ENCODE peak calls at places on chromosomes 7 and 10, in nine cellular contexts. K is central memory CD4-positive, alpha-beta T cell; Y is NCI-H82; G is cardiac muscle cell; O is PC-3; X is T-cell; N is activated CD4-positive, alpha-beta T cell treated with anti-CD3 and anti-CD28 coated beads, Interleukin-2, amount 50 U/mL, for 4 hours; L is SW480; C is GM04503. S is an unnamed sample.

GRCh38 chr10:114387784-114388183 is 16.5 kb downstream of the AFAP1L2 start:
- DNase-seq in K (no peak), Y (no peak), G (no peak), O (no peak), X (no peak), N (no peak), L (no peak), C (no peak), S (no peak)

GRCh38 chr10:69749180-69750010 is 52.3 kb upstream of the COL13A1 start:
- DNase-seq in K (no peak), Y (no peak), G (no peak), O (no peak), X (no peak), N (no peak), L (no peak), C (no peak), S (no peak)

GRCh38 chr10:13003004-13003403 is 1.5 kb upstream of the CCDC3 start:
- DNase-seq in K (no peak), Y (no peak), G (no peak), O (peak; percentile 46), X (no peak), N (no peak), L (no peak), C (no peak), S (no peak)

GRCh38 chr10:103265712-103266329 is 11.1 kb upstream of the INA start:
- DNase-seq in K (no peak), Y (no peak), G (peak; percentile 91), O (peak; percentile 63), X (peak; percentile 14), N (peak; percentile 12), L (peak; percentile 17), C (no peak), S (peak; percentile 18)

GRCh38 chr7:116579835-116580234 is 55.0 kb downstream of the CAV1 start:
- DNase-seq in K (no peak), Y (no peak), G (no peak), O (no peak), X (no peak), N (no peak), L (no peak), C (no peak), S (no peak)

GRCh38 chr10:9012312-9012711 is 957.8 kb downstream of the GATA3 start:
- DNase-seq in K (no peak), Y (no peak), G (no peak), O (no peak), X (no peak), N (no peak), L (no peak), C (no peak), S (no peak)

GRCh38 chr10:61894150-61894549 is 7.3 kb upstream of the ARID5B start:
- DNase-seq in K (no peak), Y (no peak), G (no peak), O (no peak), X (no peak), N (no peak), L (no peak), C (no peak), S (no peak)

GRCh38 chr7:146175716-146176115 is 59.1 kb downstream of the CNTNAP2 start:
- DNase-seq in K (no peak), Y (no peak), G (no peak), O (peak; percentile 18), X (no peak), N (no peak), L (no peak), C (no peak), S (no peak)

GRCh38 chr7:20329389-20330175 is 1.1 kb upstream of the ITGB8 start:
- DNase-seq in K (no peak), Y (peak; percentile 85), G (peak; percentile 71), O (peak; percentile 90), X (no peak), N (no peak), L (peak; percentile 96), C (peak; percentile 40), S (no peak)

GRCh38 chr7:127154958-127155357 is 97.8 kb downstream of the GRM8 start:
- DNase-seq in K (no peak), Y (no peak), G (no peak), O (no peak), X (no peak), N (no peak), L (no peak), C (no peak), S (no peak)

GRCh38 chr7:39811161-39811614 is 138.9 kb upstream of the CDK13 start:
- DNase-seq in K (no peak), Y (peak; percentile 79), G (no peak), O (peak; percentile 56), X (no peak), N (no peak), L (peak; percentile 41), C (peak; percentile 9), S (no peak)

GRCh38 chr10:120506674-120507073 is 49.6 kb downstream of the PLPP4 start:
- DNase-seq in K (no peak), Y (no peak), G (no peak), O (no peak), X (no peak), N (no peak), L (no peak), C (peak; percentile 78), S (no peak)

GRCh38 chr10:62327897-62328296 is 46.3 kb upstream of the ZNF365 start:
- DNase-seq in K (no peak), Y (no peak), G (no peak), O (no peak), X (no peak), N (no peak), L (no peak), C (peak; percentile 34), S (no peak)

GRCh38 chr10:79090134-79090803 is 21.5 kb downstream of the ZMIZ1 start:
- DNase-seq in K (no peak), Y (peak; percentile 35), G (no peak), O (peak; percentile 53), X (no peak), N (no peak), L (no peak), C (no peak), S (no peak)

GRCh38 chr7:37035631-37036030 is 311.3 kb upstream of the AOAH start:
- DNase-seq in K (no peak), Y (no peak), G (no peak), O (no peak), X (no peak), N (no peak), L (no peak), C (no peak), S (no peak)

GRCh38 chr10:112957589-112958202 is 7.6 kb downstream of the TCF7L2 start:
- DNase-seq in K (no peak), Y (no peak), G (no peak), O (no peak), X (no peak), N (no peak), L (no peak), C (no peak), S (no peak)

GRCh38 chr7:151872531-151873401 is 4.1 kb downstream of the PRKAG2 start:
- DNase-seq in K (no peak), Y (no peak), G (no peak), O (no peak), X (no peak), N (no peak), L (no peak), C (no peak), S (no peak)

GRCh38 chr7:48637382-48637781 is 287.0 kb upstream of the CDC14C start:
- DNase-seq in K (no peak), Y (no peak), G (no peak), O (peak; percentile 86), X (no peak), N (no peak), L (peak; percentile 85), C (no peak), S (no peak)

GRCh38 chr7:130490888-130491771 is 755 bp upstream of the MEST start:
- DNase-seq in K (no peak), Y (no peak), G (peak; percentile 49), O (no peak), X (peak; percentile 8), N (peak; percentile 8), L (no peak), C (no peak), S (peak; percentile 63)

GRCh38 chr10:61958311-61958710 is 56.8 kb downstream of the ARID5B start:
- DNase-seq in K (no peak), Y (no peak), G (no peak), O (no peak), X (no peak), N (no peak), L (no peak), C (no peak), S (no peak)

GRCh38 chr10:43056568-43057011 is 20.3 kb upstream of the RET start:
- DNase-seq in K (no peak), Y (no peak), G (no peak), O (no peak), X (no peak), N (no peak), L (no peak), C (no peak), S (no peak)

GRCh38 chr7:135801045-135801693 is 52.6 kb upstream of the FAM180A start:
- DNase-seq in K (peak; percentile 61), Y (peak; percentile 89), G (peak; percentile 85), O (peak; percentile 80), X (peak; percentile 8), N (no peak), L (peak; percentile 70), C (no peak), S (peak; percentile 59)

GRCh38 chr10:15898046-15898445 is 37.7 kb upstream of the MINDY3 start:
- DNase-seq in K (no peak), Y (peak; percentile 11), G (no peak), O (peak; percentile 46), X (no peak), N (no peak), L (peak; percentile 32), C (no peak), S (no peak)

GRCh38 chr7:33716581-33717477 is 188.5 kb upstream of the BMPER start:
- DNase-seq in K (no peak), Y (peak; percentile 57), G (peak; percentile 71), O (peak; percentile 78), X (no peak), N (no peak), L (peak; percentile 63), C (no peak), S (no peak)

GRCh38 chr7:10779465-10780399 is 193.9 kb upstream of the PHF14 start:
- DNase-seq in K (no peak), Y (no peak), G (no peak), O (no peak), X (no peak), N (no peak), L (no peak), C (no peak), S (no peak)

GRCh38 chr7:42045961-42046360 is 191.0 kb downstream of the GLI3 start:
- DNase-seq in K (no peak), Y (no peak), G (no peak), O (no peak), X (no peak), N (no peak), L (no peak), C (no peak), S (no peak)

GRCh38 chr7:42170724-42171123 is 66.3 kb downstream of the GLI3 start:
- DNase-seq in K (no peak), Y (no peak), G (no peak), O (peak; percentile 94), X (no peak), N (no peak), L (peak; percentile 51), C (no peak), S (no peak)

GRCh38 chr7:142231716-142232115 is 26.1 kb downstream of the PRSS58 start:
- DNase-seq in K (no peak), Y (peak; percentile 99), G (peak; percentile 42), O (peak; percentile 22), X (no peak), N (no peak), L (peak; percentile 18), C (no peak), S (no peak)

GRCh38 chr10:69340695-69341094 is 62.4 kb downstream of the HK1 start:
- DNase-seq in K (no peak), Y (no peak), G (no peak), O (no peak), X (no peak), N (no peak), L (no peak), C (no peak), S (no peak)

GRCh38 chr7:1532456-1533254 is 2.2 kb downstream of the MAFK start:
- DNase-seq in K (peak; percentile 59), Y (no peak), G (no peak), O (peak; percentile 97), X (peak; percentile 45), N (peak; percentile 63), L (peak; percentile 93), C (peak; percentile 78), S (peak; percentile 72)

GRCh38 chr10:79299397-79300370 is 47.6 kb upstream of the PPIF start:
- DNase-seq in K (no peak), Y (no peak), G (no peak), O (peak; percentile 93), X (no peak), N (no peak), L (peak; percentile 56), C (peak; percentile 82), S (no peak)

S was measured in naive thymus-derived CD8-positive, alpha-beta T cell.